ENCODE peak calls at places on chromosome 5, in ten cellular contexts. K is foreskin fibroblast; Q is stimulated activated CD8-positive, alpha-beta memory T cell treated with anti-CD3 and anti-CD28 coated beads, Interleukin-12 subunit alpha, Interleukin-12 subunit beta, amount 100 ng/mL, for 1 hour; R is A172; T is NCI-H1105 treated with DMSO at 0.1 percent for 48 hours; A is HT-29; W is Caki2; G is skeletal muscle cell; N is upper lobe of right lung; L is AG10803. M is an unnamed sample.

GRCh38 chr5:55934117-55934613 is 60.6 kb downstream of the IL6ST start:
- DNase-seq in R (no peak), N (peak; percentile 75), L (no peak), A (peak; percentile 36), T (no peak), G (no peak), W (no peak), Q (no peak), K (no peak), M (no peak)

GRCh38 chr5:96743065-96743768 is 64.5 kb downstream of the ERAP1 start:
- DNase-seq in T (no peak), R (peak; percentile 81), L (peak; percentile 31), K (peak; percentile 33), G (no peak), W (no peak), A (no peak), Q (no peak), N (no peak), M (no peak)

GRCh38 chr5:42807722-42808447 is 3.8 kb downstream of the SELENOP start:
- DNase-seq in N (no peak), A (peak; percentile 6), G (no peak), L (no peak), R (no peak), T (no peak), W (no peak), Q (no peak), K (no peak), M (peak; percentile 12)

GRCh38 chr5:19270153-19270552 is 717.8 kb downstream of the CDH18 start:
- DNase-seq in R (no peak), A (no peak), N (no peak), L (no peak), W (no peak), Q (no peak), G (peak; percentile 31), T (no peak), K (no peak), M (no peak)

GRCh38 chr5:172509405-172509781 is 55.1 kb upstream of the SH3PXD2B start:
- DNase-seq in K (no peak), Q (no peak), N (peak; percentile 29), T (no peak), R (no peak), W (no peak), A (no peak), G (no peak), L (no peak), M (no peak)

GRCh38 chr5:103117471-103117991 is 2.4 kb downstream of the GIN1 start:
- DNase-seq in W (no peak), L (peak; percentile 9), K (no peak), G (no peak), N (no peak), T (no peak), R (no peak), A (no peak), Q (no peak), M (no peak)

GRCh38 chr5:172284275-172284971 is 859 bp upstream of the UBTD2 start:
- DNase-seq in Q (no peak), W (no peak), N (no peak), G (no peak), K (no peak), T (peak; percentile 16), A (no peak), R (peak; percentile 43), L (peak; percentile 64), M (peak; percentile 64)

GRCh38 chr5:174706997-174707548 is 17.3 kb upstream of the MSX2 start:
- DNase-seq in K (no peak), A (no peak), L (no peak), N (no peak), Q (no peak), G (no peak), R (no peak), T (no peak), W (no peak), M (no peak)

GRCh38 chr5:140075371-140075770 is 32.3 kb upstream of the NRG2 start:
- DNase-seq in G (no peak), Q (no peak), N (no peak), K (no peak), A (peak; percentile 11), T (no peak), L (peak; percentile 44), W (peak; percentile 1), R (no peak), M (no peak)

GRCh38 chr5:115366223-115366622 is 69.8 kb upstream of the CCDC112 start:
- DNase-seq in A (peak; percentile 63), R (peak; percentile 94), N (no peak), T (no peak), L (peak; percentile 95), K (peak; percentile 91), W (peak; percentile 73), Q (no peak), G (peak; percentile 88), M (peak; percentile 96)

GRCh38 chr5:108720416-108720815 is 27.3 kb upstream of the FER start:
- DNase-seq in T (no peak), A (no peak), R (peak; percentile 14), W (no peak), K (no peak), N (no peak), L (peak; percentile 17), G (peak; percentile 16), Q (no peak), M (no peak)

GRCh38 chr5:65262094-65262493 is 219.6 kb downstream of the ADAMTS6 start:
- DNase-seq in Q (no peak), K (no peak), T (peak; percentile 59), W (no peak), N (no peak), R (peak; percentile 17), L (no peak), G (no peak), A (no peak), M (peak; percentile 16)

GRCh38 chr5:55899344-55899743 is 48.2 kb downstream of the IL31RA start:
- DNase-seq in T (no peak), K (peak; percentile 65), R (peak; percentile 32), Q (no peak), G (peak; percentile 27), A (no peak), W (no peak), L (peak; percentile 49), N (no peak), M (no peak)

GRCh38 chr5:80761966-80762365 is 107.2 kb upstream of the DHFR start:
- DNase-seq in L (no peak), G (no peak), T (no peak), W (no peak), A (no peak), K (no peak), N (no peak), R (no peak), Q (no peak), M (no peak)

GRCh38 chr5:139745121-139745799 is 50.3 kb upstream of the PSD2 start:
- DNase-seq in L (peak; percentile 79), G (peak; percentile 93), A (no peak), W (peak; percentile 96), N (no peak), T (no peak), Q (no peak), K (peak; percentile 75), R (peak; percentile 99), M (peak; percentile 96)

GRCh38 chr5:52838306-52839015 is 50.7 kb downstream of the ITGA1 start:
- DNase-seq in T (no peak), Q (no peak), L (no peak), G (no peak), R (peak; percentile 55), K (no peak), N (no peak), A (no peak), W (peak; percentile 60), M (no peak)

GRCh38 chr5:42614509-42614908 is 142.1 kb upstream of the CCDC152 start:
- DNase-seq in N (no peak), K (peak; percentile 31), T (no peak), L (peak; percentile 5), A (no peak), R (no peak), Q (no peak), G (no peak), W (no peak), M (no peak)

GRCh38 chr5:65262590-65263189 is 219.0 kb downstream of the ADAMTS6 start:
- DNase-seq in L (peak; percentile 94), R (peak; percentile 79), G (peak; percentile 83), Q (no peak), A (no peak), N (no peak), T (no peak), K (peak; percentile 82), W (no peak), M (peak; percentile 60)

GRCh38 chr5:122333564-122333963 is 21.5 kb downstream of the SNCAIP start:
- DNase-seq in W (no peak), A (no peak), K (no peak), L (no peak), N (no peak), Q (no peak), T (no peak), R (no peak), G (no peak), M (no peak)